ENCODE peak calls at places on chromosome 19, in ten cellular contexts. J, K, C, M, Z, P, L, H, X and B are unnamed samples.

GRCh38 chr19:35663981-35664380 is 2.3 kb upstream of the UPK1A start:
- DNase-seq in J (no peak), K (no peak), C (no peak), M (no peak), Z (no peak), P (no peak), L (no peak), H (no peak), X (no peak), B (no peak)

GRCh38 chr19:35462476-35462953 is 14.5 kb downstream of the FFAR2 start:
- DNase-seq in J (no peak), K (no peak), C (no peak), M (no peak), Z (no peak), P (no peak), L (no peak), H (no peak), X (no peak), B (no peak)

GRCh38 chr19:17458970-17459369 is 1.8 kb downstream of the NXNL1 start:
- DNase-seq in J (no peak), K (no peak), C (no peak), M (no peak), Z (no peak), P (no peak), L (no peak), H (no peak), X (no peak), B (no peak)

GRCh38 chr19:55426042-55426441 is 17.1 kb downstream of the SHISA7 start:
- DNase-seq in J (no peak), K (no peak), C (no peak), M (no peak), Z (no peak), P (no peak), L (no peak), H (no peak), X (no peak), B (no peak)

GRCh38 chr19:7575426-7576040 is 20.1 kb upstream of the CAMSAP3 start:
- DNase-seq in J (no peak), K (no peak), C (no peak), M (no peak), Z (no peak), P (no peak), L (no peak), H (no peak), X (no peak), B (no peak)

GRCh38 chr19:22634450-22634827 is 315 bp downstream of the ZNF492 start:
- DNase-seq in J (no peak), K (no peak), C (no peak), M (no peak), Z (no peak), P (no peak), L (no peak), H (no peak), X (no peak), B (no peak)

GRCh38 chr19:5692785-5693194 is 2.7 kb downstream of the RPL36 start:
- DNase-seq in J (no peak), K (no peak), C (no peak), M (no peak), Z (no peak), P (no peak), L (no peak), H (no peak), X (no peak), B (no peak)

GRCh38 chr19:13195678-13196077 is 45.5 kb downstream of the IER2 start:
- DNase-seq in J (no peak), K (no peak), C (no peak), M (no peak), Z (no peak), P (peak; percentile 83), L (peak; percentile 63), H (peak; percentile 85), X (peak; percentile 61), B (no peak)

GRCh38 chr19:8392017-8392591 is 1.9 kb downstream of the RAB11B start:
- DNase-seq in J (peak; percentile 83), K (no peak), C (peak; percentile 70), M (no peak), Z (no peak), P (peak; percentile 81), L (peak; percentile 60), H (no peak), X (no peak), B (peak; percentile 68)

GRCh38 chr19:55256562-55257460 is 2.0 kb downstream of the PPP6R1 start:
- DNase-seq in J (no peak), K (no peak), C (no peak), M (no peak), Z (no peak), P (no peak), L (no peak), H (no peak), X (no peak), B (no peak)

GRCh38 chr19:10321417-10321797 is 5.6 kb upstream of the FDX2 start:
- DNase-seq in J (no peak), K (no peak), C (no peak), M (no peak), Z (no peak), P (no peak), L (no peak), H (no peak), X (no peak), B (no peak)

GRCh38 chr19:29432677-29433076 is 93.1 kb upstream of the VSTM2B start:
- DNase-seq in J (no peak), K (no peak), C (no peak), M (no peak), Z (no peak), P (no peak), L (no peak), H (no peak), X (no peak), B (no peak)

GRCh38 chr19:16442386-16443276 is 29.1 kb downstream of the EPS15L1 start:
- DNase-seq in J (peak; percentile 70), K (no peak), C (peak; percentile 38), M (no peak), Z (peak; percentile 51), P (peak; percentile 60), L (no peak), H (peak; percentile 87), X (peak; percentile 40), B (peak; percentile 60)

GRCh38 chr19:18049390-18049789 is 37.3 kb downstream of the IL12RB1 start:
- DNase-seq in J (peak; percentile 92), K (peak; percentile 90), C (peak; percentile 98), M (peak; percentile 22), Z (peak; percentile 82), P (peak; percentile 92), L (peak; percentile 60), H (no peak), X (no peak), B (peak; percentile 91)

GRCh38 chr19:43470288-43470687 is 4.9 kb upstream of the LYPD3 start:
- DNase-seq in J (no peak), K (no peak), C (no peak), M (peak; percentile 71), Z (no peak), P (no peak), L (no peak), H (no peak), X (no peak), B (no peak)
- H3K27ac ChIP-seq in J (no peak overlapping the region), K (no peak overlapping the region), C (no peak overlapping the region), M (no peak overlapping the region), Z (no peak overlapping the region), P (no peak overlapping the region), L (no peak overlapping the region), H (no peak overlapping the region), X (no peak overlapping the region), B (no peak overlapping the region)

DNA sequence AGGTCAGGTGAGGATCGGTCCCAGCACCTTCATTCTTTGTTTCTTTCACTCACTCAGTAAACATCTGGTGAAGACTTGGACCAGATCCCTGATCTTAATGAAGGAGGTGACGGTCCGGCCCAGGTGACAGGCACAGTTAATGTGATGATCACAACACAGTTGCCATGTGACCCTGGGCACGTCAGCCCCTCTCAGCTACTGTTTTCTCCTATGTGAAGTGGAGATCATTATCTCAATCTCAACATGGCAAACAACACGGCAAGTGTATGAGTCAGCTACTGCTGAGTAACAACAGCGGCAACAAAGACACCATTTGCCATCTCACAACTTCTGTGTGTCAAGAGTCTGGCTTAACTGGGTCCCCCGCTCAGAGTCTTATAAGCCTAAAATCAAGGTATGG is 74.6 kb downstream of the GNG7 start:
- DNase-seq in J (no peak), K (no peak), C (no peak), M (peak; percentile 56), Z (no peak), P (no peak), L (no peak), H (no peak), X (no peak), B (no peak)
- H3K4me3 ChIP-seq in J (no peak overlapping the region), K (no peak overlapping the region), C (no peak overlapping the region), M (no peak overlapping the region), Z (no peak overlapping the region), P (no peak overlapping the region), L (no peak overlapping the region), H (no peak overlapping the region), X (no peak overlapping the region), B (no peak overlapping the region)

GRCh38 chr19:48822514-48822913 is 11.7 kb upstream of the BCAT2 start:
- DNase-seq in J (no peak), K (no peak), C (no peak), M (no peak), Z (no peak), P (no peak), L (no peak), H (no peak), X (no peak), B (no peak)

GRCh38 chr19:48830965-48831364 is 5.3 kb downstream of the HSD17B14 start:
- DNase-seq in J (no peak), K (no peak), C (no peak), M (no peak), Z (no peak), P (no peak), L (no peak), H (no peak), X (no peak), B (no peak)

GRCh38 chr19:48821633-48822032 is 10.8 kb upstream of the BCAT2 start:
- DNase-seq in J (no peak), K (no peak), C (no peak), M (no peak), Z (no peak), P (no peak), L (no peak), H (no peak), X (no peak), B (no peak)

GRCh38 chr19:48830088-48830487 is 6.2 kb downstream of the HSD17B14 start:
- DNase-seq in J (no peak), K (no peak), C (no peak), M (no peak), Z (no peak), P (no peak), L (no peak), H (no peak), X (peak; percentile 14), B (no peak)

GRCh38 chr19:48826606-48827020 is 9.7 kb downstream of the HSD17B14 start:
- DNase-seq in J (no peak), K (no peak), C (no peak), M (no peak), Z (no peak), P (peak; percentile 62), L (peak; percentile 58), H (no peak), X (no peak), B (no peak)
- TF ChIP-seq CTCF in J (no peak), K (no peak), C (no peak), M (no peak), Z (no peak), P (peak; percentile 7), L (no peak), H (peak; percentile 30), X (peak; percentile 18), B (no peak)

DNA sequence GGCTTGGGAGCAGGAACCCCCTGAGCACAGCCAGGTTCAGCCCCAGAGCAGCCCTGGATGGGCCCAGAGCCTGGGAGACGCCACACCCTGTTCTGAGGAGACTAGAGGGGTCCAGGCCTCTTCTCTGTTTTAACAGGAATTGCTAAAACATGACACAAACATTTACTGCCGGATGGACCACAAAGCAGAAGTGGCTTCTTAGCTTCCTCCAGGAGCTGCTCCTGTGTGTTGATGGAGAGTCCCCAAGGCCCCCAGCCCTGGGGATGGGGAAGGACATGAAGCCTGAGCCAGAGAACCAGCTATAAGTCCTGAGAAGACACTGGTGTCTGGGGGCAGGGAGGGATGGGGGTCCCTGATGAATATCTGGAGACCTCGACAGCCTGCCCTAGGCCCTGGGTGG is 14.6 kb downstream of the CEACAM3 start:
- DNase-seq in J (no peak), K (peak; percentile 47), C (peak; percentile 46), M (no peak), Z (no peak), P (no peak), L (no peak), H (no peak), X (no peak), B (peak; percentile 18)
- H3K27ac ChIP-seq in J (no peak overlapping the region), K (no peak overlapping the region), C (peak overlapping the region; percentile 69), M (no peak overlapping the region), Z (no peak overlapping the region), P (peak overlapping the region; percentile 75), L (no peak overlapping the region), H (no peak overlapping the region), X (no peak overlapping the region), B (no peak overlapping the region)